ENCODE peak calls at places on chromosomes 12 and 14, in six cellular contexts. E is ovary, P is tibial nerve, V is sigmoid colon, Z is A549, M is stomach. R is an unnamed sample.

GRCh38 chr14:22370084-22370847 is 218.8 kb downstream of the DAD1 start:
- DNase-seq in E (no peak), P (no peak), V (no peak), Z (no peak), M (peak), R (no peak)

GRCh38 chr14:92586001-92586947 is 72.7 kb downstream of the RIN3 start:
- DNase-seq in E (no peak), P (no peak), V (peak), Z (no peak), M (no peak), R (no peak)

GRCh38 chr12:14164266-14164665 is 182.9 kb upstream of the GRIN2B start:
- DNase-seq in E (no peak), P (no peak), V (no peak), Z (no peak), M (no peak), R (no peak)

GRCh38 chr12:65511134-65511912 is 232.8 kb downstream of the MSRB3 start:
- DNase-seq in E (no peak), P (no peak), V (peak), Z (no peak), M (no peak), R (no peak)

GRCh38 chr14:30252800-30253425 is 306.0 kb upstream of the G2E3 start:
- DNase-seq in E (no peak), P (no peak), V (no peak), Z (no peak), M (no peak), R (no peak)

GRCh38 chr12:48414046-48414445 is 58.3 kb upstream of the ANP32D start:
- DNase-seq in E (no peak), P (no peak), V (peak), Z (no peak), M (no peak), R (no peak)

GRCh38 chr12:76255281-76255680 is 92.9 kb downstream of the BBS10 start:
- DNase-seq in E (no peak), P (no peak), V (no peak), Z (no peak), M (no peak), R (no peak)

GRCh38 chr12:110575326-110575725 is 7.8 kb downstream of the PPTC7 start:
- DNase-seq in E (no peak), P (no peak), V (no peak), Z (peak), M (no peak), R (no peak)

GRCh38 chr12:56431288-56431687 is 17.9 kb downstream of the TIMELESS start:
- DNase-seq in E (no peak), P (no peak), V (no peak), Z (no peak), M (no peak), R (no peak)

GRCh38 chr14:102234331-102235264 is 70.4 kb downstream of the MOK start:
- DNase-seq in E (peak), P (no peak), V (no peak), Z (no peak), M (no peak), R (no peak)

GRCh38 chr12:32921397-32921796 is 24.8 kb upstream of the PKP2 start:
- DNase-seq in E (no peak), P (no peak), V (no peak), Z (peak), M (no peak), R (no peak)

GRCh38 chr12:82407481-82407880 is 49.2 kb downstream of the METTL25 start:
- DNase-seq in E (no peak), P (no peak), V (no peak), Z (no peak), M (no peak), R (no peak)

GRCh38 chr12:110109037-110109836 is 14.9 kb upstream of the IFT81 start:
- DNase-seq in E (peak), P (peak), V (peak), Z (peak), M (peak), R (peak)

GRCh38 chr12:694734-695503 is 31.7 kb upstream of the NINJ2 start:
- DNase-seq in E (no peak), P (no peak), V (no peak), Z (no peak), M (no peak), R (no peak)

GRCh38 chr12:12396727-12397126 is 39.8 kb downstream of the BORCS5 start:
- DNase-seq in E (no peak), P (no peak), V (no peak), Z (no peak), M (no peak), R (no peak)

GRCh38 chr12:40016960-40017359 is 88.9 kb downstream of the SLC2A13 start:
- DNase-seq in E (no peak), P (no peak), V (no peak), Z (peak), M (no peak), R (no peak)

GRCh38 chr12:57511588-57512325 is 8.6 kb downstream of the DDIT3 start:
- DNase-seq in E (no peak), P (no peak), V (no peak), Z (no peak), M (no peak), R (no peak)

GRCh38 chr12:76714415-76714814 is 49.5 kb upstream of the ZDHHC17 start:
- DNase-seq in E (no peak), P (no peak), V (no peak), Z (no peak), M (no peak), R (no peak)

GRCh38 chr12:50411051-50411660 is 10.5 kb downstream of the LARP4 start:
- DNase-seq in E (no peak), P (no peak), V (no peak), Z (no peak), M (no peak), R (no peak)

GRCh38 chr12:88854260-88854659 is 274.0 kb upstream of the KITLG start:
- DNase-seq in E (no peak), P (no peak), V (no peak), Z (peak), M (no peak), R (no peak)

GRCh38 chr12:56941299-56942017 is 7.2 kb upstream of the SDR9C7 start:
- DNase-seq in E (no peak), P (no peak), V (no peak), Z (peak), M (no peak), R (peak)

GRCh38 chr14:52112336-52113018 is 43.6 kb upstream of the NID2 start:
- DNase-seq in E (no peak), P (no peak), V (no peak), Z (peak), M (no peak), R (no peak)

GRCh38 chr12:97748298-97748697 is 285.7 kb downstream of the RMST start:
- DNase-seq in E (no peak), P (no peak), V (no peak), Z (no peak), M (no peak), R (no peak)

GRCh38 chr12:79935624-79936040 is 735 bp upstream of the PPP1R12A start:
- DNase-seq in E (no peak), P (no peak), V (no peak), Z (no peak), M (no peak), R (no peak)

GRCh38 chr14:85437143-85437542 is 92.8 kb upstream of the FLRT2 start:
- DNase-seq in E (no peak), P (no peak), V (no peak), Z (peak), M (no peak), R (no peak)

GRCh38 chr14:35915185-35915584 is 89.0 kb downstream of the BRMS1L start:
- DNase-seq in E (no peak), P (no peak), V (no peak), Z (no peak), M (no peak), R (no peak)

GRCh38 chr12:106188249-106188648 is 49.5 kb upstream of the NUAK1 start:
- DNase-seq in E (no peak), P (no peak), V (no peak), Z (no peak), M (no peak), R (no peak)

GRCh38 chr12:26188132-26188531 is 7.2 kb upstream of the SSPN start:
- DNase-seq in E (no peak), P (no peak), V (no peak), Z (no peak), M (no peak), R (no peak)

GRCh38 chr12:85765443-85765842 is 70.8 kb downstream of the RASSF9 start:
- DNase-seq in E (no peak), P (no peak), V (no peak), Z (peak), M (no peak), R (no peak)

GRCh38 chr12:6945613-6946012 is 1.8 kb downstream of the C12orf57 start:
- DNase-seq in E (no peak), P (no peak), V (no peak), Z (no peak), M (no peak), R (no peak)

GRCh38 chr12:6944381-6945186 is 762 bp downstream of the C12orf57 start:
- DNase-seq in E (peak), P (peak), V (peak), Z (peak), M (peak), R (peak)

GRCh38 chr12:6947615-6948014 is 3.5 kb upstream of the PTPN6 start:
- DNase-seq in E (no peak), P (no peak), V (no peak), Z (no peak), M (no peak), R (no peak)

GRCh38 chr12:6946920-6947374 is 3.1 kb downstream of the C12orf57 start:
- DNase-seq in E (no peak), P (no peak), V (no peak), Z (no peak), M (no peak), R (no peak)

DNA sequence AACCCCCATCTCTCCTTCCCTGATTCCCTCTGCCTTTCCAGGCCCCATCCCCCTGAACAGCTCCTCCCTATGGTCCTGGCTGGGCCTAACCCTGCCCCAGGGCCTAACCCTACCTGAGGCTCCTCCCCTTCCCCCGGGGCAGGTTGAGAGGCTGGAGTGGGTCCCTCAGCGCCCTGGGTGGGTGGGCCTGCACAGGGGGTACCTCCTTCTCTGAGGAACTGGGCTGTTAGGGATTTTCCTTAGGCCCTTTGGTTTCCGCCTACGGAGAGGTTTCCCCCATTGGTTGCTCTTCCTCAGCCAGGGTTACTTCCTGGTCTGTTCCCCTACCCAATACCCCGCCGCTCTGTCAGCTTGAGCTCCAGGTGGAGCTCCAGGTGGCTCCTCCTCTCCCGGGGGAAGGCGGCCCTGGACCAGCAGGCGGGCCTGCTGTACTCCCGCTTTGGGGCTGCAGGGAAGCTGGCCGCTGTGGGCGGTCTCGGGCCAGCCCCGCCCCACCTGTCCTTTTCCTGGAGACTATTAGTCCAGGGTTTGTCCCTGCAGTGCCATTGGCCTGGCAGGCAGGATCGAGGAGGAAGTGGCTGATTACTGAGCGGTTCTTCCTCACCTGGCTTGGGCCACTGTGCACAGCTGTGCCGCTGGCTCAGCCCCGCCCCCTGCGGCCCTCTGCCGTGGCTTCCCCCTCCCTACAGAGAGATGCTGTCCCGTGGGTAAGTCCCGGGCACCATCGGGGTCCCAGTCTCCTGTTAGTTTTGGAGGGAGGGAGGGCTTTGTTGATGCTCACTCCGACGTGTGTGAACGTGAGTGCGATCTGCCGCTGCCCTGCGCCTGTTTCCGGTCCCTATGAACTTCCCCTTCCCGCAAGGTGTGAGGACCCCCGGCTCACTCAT is 2.5 kb downstream of the C12orf57 start:
- DNase-seq in E (peak), P (no peak), V (no peak), Z (peak), M (peak), R (no peak)
- TF ChIP-seq EP300 in E (no peak), P (no peak), V (no peak), Z (no peak), M (no peak), R (no peak)

GRCh38 chr14:105489607-105490317 is 1.3 kb upstream of the TEDC1 start:
- DNase-seq in E (peak), P (peak), V (peak), Z (peak), M (peak), R (no peak)

GRCh38 chr14:105487449-105487985 is 831 bp downstream of the CRIP1 start:
- DNase-seq in E (no peak), P (no peak), V (no peak), Z (no peak), M (peak), R (no peak)

GRCh38 chr14:105490318-105490571 is 801 bp upstream of the TEDC1 start:
- DNase-seq in E (peak), P (no peak), V (no peak), Z (no peak), M (no peak), R (no peak)

GRCh38 chr14:105487986-105488777 is 1.5 kb downstream of the CRIP1 start:
- DNase-seq in E (no peak), P (no peak), V (no peak), Z (peak), M (no peak), R (no peak)

GRCh38 chr14:105488781-105489606 is 2.1 kb upstream of the TEDC1 start:
- DNase-seq in E (no peak), P (no peak), V (no peak), Z (peak), M (no peak), R (no peak)
- H3K4me3 ChIP-seq in E (no peak), P (peak), V (peak), Z (peak), M (peak), R (peak)

GRCh38 chr12:31655208-31655607 is 4.3 kb upstream of the ETFBKMT start:
- DNase-seq in E (no peak), P (no peak), V (no peak), Z (no peak), M (no peak), R (no peak)

GRCh38 chr12:31655792-31656191 is 3.7 kb upstream of the ETFBKMT start:
- DNase-seq in E (no peak), P (no peak), V (no peak), Z (no peak), M (no peak), R (no peak)

GRCh38 chr12:31651893-31652521 is 7.5 kb upstream of the ETFBKMT start:
- DNase-seq in E (no peak), P (no peak), V (no peak), Z (no peak), M (peak), R (no peak)

GRCh38 chr12:31647106-31647505 is 12.4 kb upstream of the ETFBKMT start:
- DNase-seq in E (no peak), P (no peak), V (no peak), Z (no peak), M (peak), R (no peak)

GRCh38 chr12:31650927-31651326 is 8.6 kb upstream of the ETFBKMT start:
- DNase-seq in E (no peak), P (no peak), V (no peak), Z (peak), M (peak), R (no peak)
- TF ChIP-seq EP300 in E (no peak), P (peak), V (no peak), Z (no peak), M (no peak), R (peak)

GRCh38 chr14:53979141-53979673 is 22.6 kb upstream of the BMP4 start:
- DNase-seq in E (no peak), P (no peak), V (no peak), Z (peak), M (no peak), R (no peak)
- H3K4me3 ChIP-seq in E (no peak), P (no peak), V (no peak), Z (no peak), M (no peak), R (no peak)

DNA sequence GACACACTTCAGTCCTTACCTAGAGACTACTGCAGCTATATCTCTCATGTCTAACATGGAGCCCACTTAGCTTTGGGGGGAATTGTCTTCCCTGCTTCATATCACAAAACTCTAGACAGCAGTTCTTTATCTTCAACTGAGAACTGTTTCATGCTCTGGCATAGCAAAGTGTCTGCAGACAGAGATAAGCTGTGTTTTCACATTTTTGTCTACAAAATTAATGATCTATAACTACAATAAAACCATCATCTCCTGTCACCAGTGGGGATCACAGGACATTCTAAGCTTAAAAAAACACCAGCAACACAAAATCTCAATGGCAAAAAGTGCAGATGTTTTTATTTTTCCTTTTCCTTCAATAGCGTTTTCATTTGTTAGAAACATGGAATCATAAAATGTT is 137.0 kb upstream of the VRK1 start:
- DNase-seq in E (no peak), P (no peak), V (no peak), Z (no peak), M (no peak), R (peak)
- TF ChIP-seq EP300 in E (no peak), P (no peak), V (no peak), Z (no peak), M (no peak), R (no peak)